ENCODE peak calls at places on chromosomes 12 and 14, in ten cellular contexts. One of them, this sample, is unnamed.

GRCh38 chr14:24710403-24711063 is 76.5 kb upstream of the GZMB start:
- DNase-seq in activated T-cell treated with anti-CD3 and anti-CD28 coated beads for 24 hours: peak
- DNase-seq in NB4: peak
- DNase-seq in NCI-H146: peak
- DNase-seq in AG08395: peak
- DNase-seq in glomerular endothelial cell: peak
- DNase-seq in A549: peak
- DNase-seq in activated naive CD8-positive, alpha-beta T cell treated with anti-CD3 and anti-CD28 coated beads for 36 hours: peak
- DNase-seq in mucosa of descending colon: peak
- DNase-seq in GM10248: peak
- DNase-seq in this sample: no peak

GRCh38 chr14:73771848-73772705 is 57.9 kb upstream of the PNMA1 start:
- DNase-seq in activated T-cell treated with anti-CD3 and anti-CD28 coated beads for 24 hours: peak
- DNase-seq in NB4: peak
- DNase-seq in NCI-H146: peak
- DNase-seq in AG08395: no peak
- DNase-seq in glomerular endothelial cell: no peak
- DNase-seq in A549: no peak
- DNase-seq in activated naive CD8-positive, alpha-beta T cell treated with anti-CD3 and anti-CD28 coated beads for 36 hours: peak
- DNase-seq in mucosa of descending colon: peak
- DNase-seq in GM10248: peak
- DNase-seq in this sample: peak

GRCh38 chr12:52204931-52205505 is 13.2 kb upstream of the KRT80 start:
- DNase-seq in activated T-cell treated with anti-CD3 and anti-CD28 coated beads for 24 hours: no peak
- DNase-seq in NB4: no peak
- DNase-seq in NCI-H146: no peak
- DNase-seq in AG08395: no peak
- DNase-seq in glomerular endothelial cell: no peak
- DNase-seq in A549: no peak
- DNase-seq in activated naive CD8-positive, alpha-beta T cell treated with anti-CD3 and anti-CD28 coated beads for 36 hours: no peak
- DNase-seq in mucosa of descending colon: no peak
- DNase-seq in GM10248: no peak
- DNase-seq in this sample: no peak

GRCh38 chr12:85866929-85867776 is 6.9 kb upstream of the NTS start:
- DNase-seq in activated T-cell treated with anti-CD3 and anti-CD28 coated beads for 24 hours: no peak
- DNase-seq in NB4: peak
- DNase-seq in NCI-H146: peak
- DNase-seq in AG08395: peak
- DNase-seq in glomerular endothelial cell: peak
- DNase-seq in A549: peak
- DNase-seq in activated naive CD8-positive, alpha-beta T cell treated with anti-CD3 and anti-CD28 coated beads for 36 hours: no peak
- DNase-seq in mucosa of descending colon: peak
- DNase-seq in GM10248: peak
- DNase-seq in this sample: peak

GRCh38 chr14:75720828-75721227 is 59.8 kb downstream of the TTLL5 start:
- DNase-seq in activated T-cell treated with anti-CD3 and anti-CD28 coated beads for 24 hours: no peak
- DNase-seq in NB4: no peak
- DNase-seq in NCI-H146: no peak
- DNase-seq in AG08395: peak
- DNase-seq in glomerular endothelial cell: no peak
- DNase-seq in A549: no peak
- DNase-seq in activated naive CD8-positive, alpha-beta T cell treated with anti-CD3 and anti-CD28 coated beads for 36 hours: no peak
- DNase-seq in mucosa of descending colon: peak
- DNase-seq in GM10248: no peak
- DNase-seq in this sample: peak

GRCh38 chr12:118061876-118062791 is 1.2 kb upstream of the WSB2 start:
- DNase-seq in activated T-cell treated with anti-CD3 and anti-CD28 coated beads for 24 hours: no peak
- DNase-seq in NB4: peak
- DNase-seq in NCI-H146: peak
- DNase-seq in AG08395: peak
- DNase-seq in glomerular endothelial cell: no peak
- DNase-seq in A549: peak
- DNase-seq in activated naive CD8-positive, alpha-beta T cell treated with anti-CD3 and anti-CD28 coated beads for 36 hours: no peak
- DNase-seq in mucosa of descending colon: peak
- DNase-seq in GM10248: peak
- DNase-seq in this sample: no peak

GRCh38 chr12:130765186-130765659 is 49.1 kb upstream of the RIMBP2 start:
- DNase-seq in activated T-cell treated with anti-CD3 and anti-CD28 coated beads for 24 hours: no peak
- DNase-seq in NB4: peak
- DNase-seq in NCI-H146: no peak
- DNase-seq in AG08395: no peak
- DNase-seq in glomerular endothelial cell: no peak
- DNase-seq in A549: peak
- DNase-seq in activated naive CD8-positive, alpha-beta T cell treated with anti-CD3 and anti-CD28 coated beads for 36 hours: no peak
- DNase-seq in mucosa of descending colon: no peak
- DNase-seq in GM10248: no peak
- DNase-seq in this sample: no peak

GRCh38 chr12:105025890-105026289 is 39.8 kb downstream of the NOPCHAP1 start:
- DNase-seq in activated T-cell treated with anti-CD3 and anti-CD28 coated beads for 24 hours: no peak
- DNase-seq in NB4: no peak
- DNase-seq in NCI-H146: no peak
- DNase-seq in AG08395: peak
- DNase-seq in glomerular endothelial cell: no peak
- DNase-seq in A549: no peak
- DNase-seq in activated naive CD8-positive, alpha-beta T cell treated with anti-CD3 and anti-CD28 coated beads for 36 hours: no peak
- DNase-seq in mucosa of descending colon: peak
- DNase-seq in GM10248: no peak
- DNase-seq in this sample: no peak

GRCh38 chr14:89678715-89679220 is 261.7 kb upstream of the FOXN3 start:
- DNase-seq in activated T-cell treated with anti-CD3 and anti-CD28 coated beads for 24 hours: no peak
- DNase-seq in NB4: no peak
- DNase-seq in NCI-H146: no peak
- DNase-seq in AG08395: no peak
- DNase-seq in glomerular endothelial cell: no peak
- DNase-seq in A549: no peak
- DNase-seq in activated naive CD8-positive, alpha-beta T cell treated with anti-CD3 and anti-CD28 coated beads for 36 hours: no peak
- DNase-seq in mucosa of descending colon: no peak
- DNase-seq in GM10248: no peak
- DNase-seq in this sample: no peak

GRCh38 chr12:108729612-108730336 is 1.5 kb downstream of the CORO1C start:
- DNase-seq in activated T-cell treated with anti-CD3 and anti-CD28 coated beads for 24 hours: no peak
- DNase-seq in NB4: peak
- DNase-seq in NCI-H146: peak
- DNase-seq in AG08395: no peak
- DNase-seq in glomerular endothelial cell: no peak
- DNase-seq in A549: no peak
- DNase-seq in activated naive CD8-positive, alpha-beta T cell treated with anti-CD3 and anti-CD28 coated beads for 36 hours: no peak
- DNase-seq in mucosa of descending colon: no peak
- DNase-seq in GM10248: no peak
- DNase-seq in this sample: peak

GRCh38 chr14:96246535-96246839 is 9.5 kb upstream of the BDKRB1 start:
- DNase-seq in activated T-cell treated with anti-CD3 and anti-CD28 coated beads for 24 hours: no peak
- DNase-seq in NB4: peak
- DNase-seq in NCI-H146: no peak
- DNase-seq in AG08395: peak
- DNase-seq in glomerular endothelial cell: no peak
- DNase-seq in A549: peak
- DNase-seq in activated naive CD8-positive, alpha-beta T cell treated with anti-CD3 and anti-CD28 coated beads for 36 hours: no peak
- DNase-seq in mucosa of descending colon: no peak
- DNase-seq in GM10248: no peak
- DNase-seq in this sample: peak

GRCh38 chr14:104282332-104283196 is 144.2 kb downstream of the KIF26A start:
- DNase-seq in activated T-cell treated with anti-CD3 and anti-CD28 coated beads for 24 hours: no peak
- DNase-seq in NB4: no peak
- DNase-seq in NCI-H146: no peak
- DNase-seq in AG08395: no peak
- DNase-seq in glomerular endothelial cell: no peak
- DNase-seq in A549: no peak
- DNase-seq in activated naive CD8-positive, alpha-beta T cell treated with anti-CD3 and anti-CD28 coated beads for 36 hours: no peak
- DNase-seq in mucosa of descending colon: peak
- DNase-seq in GM10248: no peak
- DNase-seq in this sample: no peak

GRCh38 chr12:68100241-68100640 is 59.3 kb downstream of the IFNG start:
- DNase-seq in activated T-cell treated with anti-CD3 and anti-CD28 coated beads for 24 hours: no peak
- DNase-seq in NB4: no peak
- DNase-seq in NCI-H146: no peak
- DNase-seq in AG08395: no peak
- DNase-seq in glomerular endothelial cell: no peak
- DNase-seq in A549: no peak
- DNase-seq in activated naive CD8-positive, alpha-beta T cell treated with anti-CD3 and anti-CD28 coated beads for 36 hours: no peak
- DNase-seq in mucosa of descending colon: no peak
- DNase-seq in GM10248: no peak
- DNase-seq in this sample: no peak

GRCh38 chr14:56147980-56148901 is 30.0 kb downstream of the PELI2 start:
- DNase-seq in activated T-cell treated with anti-CD3 and anti-CD28 coated beads for 24 hours: no peak
- DNase-seq in NB4: no peak
- DNase-seq in NCI-H146: no peak
- DNase-seq in AG08395: no peak
- DNase-seq in glomerular endothelial cell: no peak
- DNase-seq in A549: no peak
- DNase-seq in activated naive CD8-positive, alpha-beta T cell treated with anti-CD3 and anti-CD28 coated beads for 36 hours: no peak
- DNase-seq in mucosa of descending colon: no peak
- DNase-seq in GM10248: no peak
- DNase-seq in this sample: no peak

GRCh38 chr12:3252416-3252815 is 175.2 kb downstream of the TSPAN9 start:
- DNase-seq in activated T-cell treated with anti-CD3 and anti-CD28 coated beads for 24 hours: no peak
- DNase-seq in NB4: no peak
- DNase-seq in NCI-H146: no peak
- DNase-seq in AG08395: peak
- DNase-seq in glomerular endothelial cell: no peak
- DNase-seq in A549: no peak
- DNase-seq in activated naive CD8-positive, alpha-beta T cell treated with anti-CD3 and anti-CD28 coated beads for 36 hours: no peak
- DNase-seq in mucosa of descending colon: peak
- DNase-seq in GM10248: no peak
- DNase-seq in this sample: no peak

GRCh38 chr14:24441904-24442239 is 704 bp downstream of the SDR39U1 start:
- DNase-seq in activated T-cell treated with anti-CD3 and anti-CD28 coated beads for 24 hours: no peak
- DNase-seq in NB4: no peak
- DNase-seq in NCI-H146: no peak
- DNase-seq in AG08395: no peak
- DNase-seq in glomerular endothelial cell: no peak
- DNase-seq in A549: peak
- DNase-seq in activated naive CD8-positive, alpha-beta T cell treated with anti-CD3 and anti-CD28 coated beads for 36 hours: no peak
- DNase-seq in mucosa of descending colon: no peak
- DNase-seq in GM10248: no peak
- DNase-seq in this sample: no peak

GRCh38 chr12:93379432-93380308 is 1.9 kb downstream of the NUDT4 start:
- DNase-seq in activated T-cell treated with anti-CD3 and anti-CD28 coated beads for 24 hours: no peak
- DNase-seq in NB4: peak
- DNase-seq in NCI-H146: no peak
- DNase-seq in AG08395: no peak
- DNase-seq in glomerular endothelial cell: no peak
- DNase-seq in A549: no peak
- DNase-seq in activated naive CD8-positive, alpha-beta T cell treated with anti-CD3 and anti-CD28 coated beads for 36 hours: no peak
- DNase-seq in mucosa of descending colon: peak
- DNase-seq in GM10248: no peak
- DNase-seq in this sample: no peak

GRCh38 chr12:107847430-107847829 is 72.9 kb downstream of the ASCL4 start:
- DNase-seq in activated T-cell treated with anti-CD3 and anti-CD28 coated beads for 24 hours: no peak
- DNase-seq in NB4: no peak
- DNase-seq in NCI-H146: no peak
- DNase-seq in AG08395: no peak
- DNase-seq in glomerular endothelial cell: no peak
- DNase-seq in A549: no peak
- DNase-seq in activated naive CD8-positive, alpha-beta T cell treated with anti-CD3 and anti-CD28 coated beads for 36 hours: no peak
- DNase-seq in mucosa of descending colon: no peak
- DNase-seq in GM10248: no peak
- DNase-seq in this sample: no peak

GRCh38 chr14:27672047-27672446 is 1074.2 kb upstream of the NOVA1 start:
- DNase-seq in activated T-cell treated with anti-CD3 and anti-CD28 coated beads for 24 hours: no peak
- DNase-seq in NB4: peak
- DNase-seq in NCI-H146: no peak
- DNase-seq in AG08395: no peak
- DNase-seq in glomerular endothelial cell: peak
- DNase-seq in A549: no peak
- DNase-seq in activated naive CD8-positive, alpha-beta T cell treated with anti-CD3 and anti-CD28 coated beads for 36 hours: no peak
- DNase-seq in mucosa of descending colon: no peak
- DNase-seq in GM10248: no peak
- DNase-seq in this sample: no peak

GRCh38 chr14:36408388-36408787 is 88.0 kb upstream of the MBIP start:
- DNase-seq in activated T-cell treated with anti-CD3 and anti-CD28 coated beads for 24 hours: no peak
- DNase-seq in NB4: no peak
- DNase-seq in NCI-H146: no peak
- DNase-seq in AG08395: no peak
- DNase-seq in glomerular endothelial cell: no peak
- DNase-seq in A549: no peak
- DNase-seq in activated naive CD8-positive, alpha-beta T cell treated with anti-CD3 and anti-CD28 coated beads for 36 hours: no peak
- DNase-seq in mucosa of descending colon: no peak
- DNase-seq in GM10248: no peak
- DNase-seq in this sample: no peak

GRCh38 chr12:71476513-71476912 is 36.9 kb downstream of the LGR5 start:
- DNase-seq in activated T-cell treated with anti-CD3 and anti-CD28 coated beads for 24 hours: no peak
- DNase-seq in NB4: no peak
- DNase-seq in NCI-H146: no peak
- DNase-seq in AG08395: peak
- DNase-seq in glomerular endothelial cell: no peak
- DNase-seq in A549: no peak
- DNase-seq in activated naive CD8-positive, alpha-beta T cell treated with anti-CD3 and anti-CD28 coated beads for 36 hours: no peak
- DNase-seq in mucosa of descending colon: no peak
- DNase-seq in GM10248: no peak
- DNase-seq in this sample: peak

GRCh38 chr12:18108611-18109010 is 18.6 kb upstream of the RERGL start:
- DNase-seq in activated T-cell treated with anti-CD3 and anti-CD28 coated beads for 24 hours: no peak
- DNase-seq in NB4: no peak
- DNase-seq in NCI-H146: no peak
- DNase-seq in AG08395: no peak
- DNase-seq in glomerular endothelial cell: no peak
- DNase-seq in A549: no peak
- DNase-seq in activated naive CD8-positive, alpha-beta T cell treated with anti-CD3 and anti-CD28 coated beads for 36 hours: no peak
- DNase-seq in mucosa of descending colon: no peak
- DNase-seq in GM10248: no peak
- DNase-seq in this sample: no peak

GRCh38 chr12:123761841-123762714 is at the start of gene DNAH10:
- DNase-seq in activated T-cell treated with anti-CD3 and anti-CD28 coated beads for 24 hours: peak
- DNase-seq in NB4: peak
- DNase-seq in NCI-H146: peak
- DNase-seq in AG08395: peak
- DNase-seq in glomerular endothelial cell: no peak
- DNase-seq in A549: no peak
- DNase-seq in activated naive CD8-positive, alpha-beta T cell treated with anti-CD3 and anti-CD28 coated beads for 36 hours: peak
- DNase-seq in mucosa of descending colon: peak
- DNase-seq in GM10248: peak
- DNase-seq in this sample: no peak

GRCh38 chr14:42222924-42223471 is 616.3 kb downstream of the LRFN5 start:
- DNase-seq in activated T-cell treated with anti-CD3 and anti-CD28 coated beads for 24 hours: no peak
- DNase-seq in NB4: no peak
- DNase-seq in NCI-H146: peak
- DNase-seq in AG08395: peak
- DNase-seq in glomerular endothelial cell: no peak
- DNase-seq in A549: no peak
- DNase-seq in activated naive CD8-positive, alpha-beta T cell treated with anti-CD3 and anti-CD28 coated beads for 36 hours: no peak
- DNase-seq in mucosa of descending colon: peak
- DNase-seq in GM10248: peak
- DNase-seq in this sample: peak

GRCh38 chr12:47377414-47378221 is 297.9 kb upstream of the AMIGO2 start:
- DNase-seq in activated T-cell treated with anti-CD3 and anti-CD28 coated beads for 24 hours: no peak
- DNase-seq in NB4: no peak
- DNase-seq in NCI-H146: no peak
- DNase-seq in AG08395: peak
- DNase-seq in glomerular endothelial cell: peak
- DNase-seq in A549: peak
- DNase-seq in activated naive CD8-positive, alpha-beta T cell treated with anti-CD3 and anti-CD28 coated beads for 36 hours: no peak
- DNase-seq in mucosa of descending colon: peak
- DNase-seq in GM10248: no peak
- DNase-seq in this sample: peak

GRCh38 chr14:90797451-90797850 is 18.8 kb downstream of the TTC7B start:
- DNase-seq in activated T-cell treated with anti-CD3 and anti-CD28 coated beads for 24 hours: no peak
- DNase-seq in NB4: peak
- DNase-seq in NCI-H146: no peak
- DNase-seq in AG08395: no peak
- DNase-seq in glomerular endothelial cell: no peak
- DNase-seq in A549: no peak
- DNase-seq in activated naive CD8-positive, alpha-beta T cell treated with anti-CD3 and anti-CD28 coated beads for 36 hours: no peak
- DNase-seq in mucosa of descending colon: no peak
- DNase-seq in GM10248: no peak
- DNase-seq in this sample: no peak

GRCh38 chr12:128079-128478 is 61.5 kb downstream of the IQSEC3 start:
- DNase-seq in activated T-cell treated with anti-CD3 and anti-CD28 coated beads for 24 hours: no peak
- DNase-seq in NB4: no peak
- DNase-seq in NCI-H146: peak
- DNase-seq in AG08395: no peak
- DNase-seq in glomerular endothelial cell: no peak
- DNase-seq in A549: no peak
- DNase-seq in activated naive CD8-positive, alpha-beta T cell treated with anti-CD3 and anti-CD28 coated beads for 36 hours: no peak
- DNase-seq in mucosa of descending colon: peak
- DNase-seq in GM10248: no peak
- DNase-seq in this sample: no peak

GRCh38 chr12:118190266-118190665 is 54.3 kb downstream of the PEBP1 start:
- DNase-seq in activated T-cell treated with anti-CD3 and anti-CD28 coated beads for 24 hours: no peak
- DNase-seq in NB4: no peak
- DNase-seq in NCI-H146: peak
- DNase-seq in AG08395: peak
- DNase-seq in glomerular endothelial cell: no peak
- DNase-seq in A549: no peak
- DNase-seq in activated naive CD8-positive, alpha-beta T cell treated with anti-CD3 and anti-CD28 coated beads for 36 hours: no peak
- DNase-seq in mucosa of descending colon: no peak
- DNase-seq in GM10248: no peak
- DNase-seq in this sample: no peak